ENCODE peak calls at places on chromosomes 16 and 17, in five cellular contexts. One of them, this sample, is unnamed.

GRCh38 chr17:68993112-68993511 is 37.9 kb upstream of the ABCA8 start:
- DNase-seq in uterus: no peak
- DNase-seq in AG04450: no peak
- DNase-seq in adrenal gland: peak; percentile 47
- DNase-seq in suprapubic skin: no peak
- DNase-seq in this sample: no peak

GRCh38 chr17:4365628-4366311 is 705 bp downstream of the UBE2G1 start:
- DNase-seq in uterus: peak; percentile 41
- DNase-seq in AG04450: no peak
- DNase-seq in adrenal gland: peak; percentile 58
- DNase-seq in suprapubic skin: peak; percentile 79
- DNase-seq in this sample: peak; percentile 44

GRCh38 chr17:18916816-18917496 is 35.0 kb upstream of the SLC5A10 start:
- DNase-seq in uterus: no peak
- DNase-seq in AG04450: no peak
- DNase-seq in adrenal gland: no peak
- DNase-seq in suprapubic skin: no peak
- DNase-seq in this sample: no peak

GRCh38 chr16:66408181-66409048 is 18.7 kb upstream of the BEAN1 start:
- DNase-seq in uterus: no peak
- DNase-seq in AG04450: peak; percentile 48
- DNase-seq in adrenal gland: no peak
- DNase-seq in suprapubic skin: no peak
- DNase-seq in this sample: no peak

GRCh38 chr16:58970775-58971174 is 236.7 kb upstream of the GOT2 start:
- DNase-seq in uterus: no peak
- DNase-seq in AG04450: no peak
- DNase-seq in adrenal gland: no peak
- DNase-seq in suprapubic skin: no peak
- DNase-seq in this sample: no peak

GRCh38 chr17:67525239-67526135 is 148.4 kb downstream of the PITPNC1 start:
- DNase-seq in uterus: no peak
- DNase-seq in AG04450: no peak
- DNase-seq in adrenal gland: no peak
- DNase-seq in suprapubic skin: no peak
- DNase-seq in this sample: no peak

GRCh38 chr17:70636517-70637133 is 467.3 kb downstream of the KCNJ2 start:
- DNase-seq in uterus: no peak
- DNase-seq in AG04450: peak; percentile 10
- DNase-seq in adrenal gland: peak; percentile 26
- DNase-seq in suprapubic skin: no peak
- DNase-seq in this sample: no peak

GRCh38 chr17:4771519-4772234 is at the start of gene TM4SF5:
- DNase-seq in uterus: no peak
- DNase-seq in AG04450: no peak
- DNase-seq in adrenal gland: no peak
- DNase-seq in suprapubic skin: no peak
- DNase-seq in this sample: no peak

GRCh38 chr16:58205276-58206036 is 7.5 kb upstream of the CSNK2A2 start:
- DNase-seq in uterus: no peak
- DNase-seq in AG04450: no peak
- DNase-seq in adrenal gland: no peak
- DNase-seq in suprapubic skin: no peak
- DNase-seq in this sample: no peak

GRCh38 chr17:48037036-48037881 is at the start of gene COPZ2:
- DNase-seq in uterus: peak; percentile 63
- DNase-seq in AG04450: no peak
- DNase-seq in adrenal gland: peak; percentile 78
- DNase-seq in suprapubic skin: peak; percentile 86
- DNase-seq in this sample: peak; percentile 61

GRCh38 chr17:338442-339192 is 14.0 kb downstream of the RPH3AL start:
- DNase-seq in uterus: no peak
- DNase-seq in AG04450: no peak
- DNase-seq in adrenal gland: peak; percentile 76
- DNase-seq in suprapubic skin: no peak
- DNase-seq in this sample: peak; percentile 79

GRCh38 chr16:22618842-22619241 is 108.2 kb downstream of the NPIPB5 start:
- DNase-seq in uterus: no peak
- DNase-seq in AG04450: no peak
- DNase-seq in adrenal gland: no peak
- DNase-seq in suprapubic skin: no peak
- DNase-seq in this sample: no peak

GRCh38 chr16:63983401-63983800 is 1138.5 kb downstream of the CDH11 start:
- DNase-seq in uterus: no peak
- DNase-seq in AG04450: no peak
- DNase-seq in adrenal gland: no peak
- DNase-seq in suprapubic skin: no peak
- DNase-seq in this sample: no peak

GRCh38 chr16:57802635-57803412 is 533 bp upstream of the KIFC3 start:
- DNase-seq in uterus: no peak
- DNase-seq in AG04450: no peak
- DNase-seq in adrenal gland: peak; percentile 48
- DNase-seq in suprapubic skin: no peak
- DNase-seq in this sample: no peak

GRCh38 chr16:49856741-49857330 is 924 bp upstream of the ZNF423 start:
- DNase-seq in uterus: peak; percentile 79
- DNase-seq in AG04450: peak; percentile 6
- DNase-seq in adrenal gland: peak; percentile 79
- DNase-seq in suprapubic skin: peak; percentile 87
- DNase-seq in this sample: peak; percentile 86

GRCh38 chr16:24609740-24610420 is 70.5 kb downstream of the RBBP6 start:
- DNase-seq in uterus: peak; percentile 69
- DNase-seq in AG04450: no peak
- DNase-seq in adrenal gland: peak; percentile 64
- DNase-seq in suprapubic skin: no peak
- DNase-seq in this sample: peak; percentile 67

GRCh38 chr16:11251525-11252481 is 4.2 kb downstream of the SOCS1 start:
- DNase-seq in uterus: no peak
- DNase-seq in AG04450: peak; percentile 63
- DNase-seq in adrenal gland: no peak
- DNase-seq in suprapubic skin: no peak
- DNase-seq in this sample: peak; percentile 28

GRCh38 chr17:41689497-41690299 is 1.0 kb downstream of the EIF1 start:
- DNase-seq in uterus: peak; percentile 46
- DNase-seq in AG04450: no peak
- DNase-seq in adrenal gland: peak; percentile 72
- DNase-seq in suprapubic skin: no peak
- DNase-seq in this sample: no peak

GRCh38 chr17:31527606-31528005 is 136.1 kb downstream of the RAB11FIP4 start:
- DNase-seq in uterus: no peak
- DNase-seq in AG04450: no peak
- DNase-seq in adrenal gland: no peak
- DNase-seq in suprapubic skin: no peak
- DNase-seq in this sample: no peak

GRCh38 chr16:76910931-76911330 is 280.1 kb upstream of the MON1B start:
- DNase-seq in uterus: no peak
- DNase-seq in AG04450: peak; percentile 23
- DNase-seq in adrenal gland: no peak
- DNase-seq in suprapubic skin: no peak
- DNase-seq in this sample: no peak

GRCh38 chr17:33816842-33817241 is 438.2 kb upstream of the CCL2 start:
- DNase-seq in uterus: no peak
- DNase-seq in AG04450: no peak
- DNase-seq in adrenal gland: no peak
- DNase-seq in suprapubic skin: no peak
- DNase-seq in this sample: no peak

GRCh38 chr16:2773188-2773968 is 3.7 kb downstream of the ELOB start:
- DNase-seq in uterus: no peak
- DNase-seq in AG04450: no peak
- DNase-seq in adrenal gland: no peak
- DNase-seq in suprapubic skin: no peak
- DNase-seq in this sample: no peak

GRCh38 chr16:3454631-3455147 is 11.2 kb downstream of the NAA60 start:
- DNase-seq in uterus: no peak
- DNase-seq in AG04450: no peak
- DNase-seq in adrenal gland: no peak
- DNase-seq in suprapubic skin: no peak
- DNase-seq in this sample: no peak

GRCh38 chr16:87575027-87575804 is 27.1 kb upstream of the JPH3 start:
- DNase-seq in uterus: no peak
- DNase-seq in AG04450: no peak
- DNase-seq in adrenal gland: no peak
- DNase-seq in suprapubic skin: no peak
- DNase-seq in this sample: no peak

GRCh38 chr16:12362482-12363458 is 386.2 kb downstream of the SNX29 start:
- DNase-seq in uterus: peak; percentile 33
- DNase-seq in AG04450: no peak
- DNase-seq in adrenal gland: no peak
- DNase-seq in suprapubic skin: peak; percentile 88
- DNase-seq in this sample: no peak

GRCh38 chr17:34252138-34252889 is 2.8 kb upstream of the CCL2 start:
- DNase-seq in uterus: peak; percentile 94
- DNase-seq in AG04450: peak; percentile 86
- DNase-seq in adrenal gland: peak; percentile 97
- DNase-seq in suprapubic skin: peak; percentile 95
- DNase-seq in this sample: peak; percentile 91

GRCh38 chr16:64951681-64952080 is 170.2 kb downstream of the CDH11 start:
- DNase-seq in uterus: no peak
- DNase-seq in AG04450: no peak
- DNase-seq in adrenal gland: no peak
- DNase-seq in suprapubic skin: no peak
- DNase-seq in this sample: no peak

GRCh38 chr16:30122621-30123160 is 329 bp downstream of the MAPK3 start:
- DNase-seq in uterus: no peak
- DNase-seq in AG04450: no peak
- DNase-seq in adrenal gland: no peak
- DNase-seq in suprapubic skin: no peak
- DNase-seq in this sample: no peak

GRCh38 chr17:67121317-67121887 is 77.0 kb downstream of the CACNG1 start:
- DNase-seq in uterus: no peak
- DNase-seq in AG04450: no peak
- DNase-seq in adrenal gland: no peak
- DNase-seq in suprapubic skin: no peak
- DNase-seq in this sample: no peak

GRCh38 chr17:81409190-81409935 is 14.1 kb downstream of the BAHCC1 start:
- DNase-seq in uterus: no peak
- DNase-seq in AG04450: no peak
- DNase-seq in adrenal gland: peak; percentile 68
- DNase-seq in suprapubic skin: no peak
- DNase-seq in this sample: no peak

GRCh38 chr17:60545465-60546191 is 19.6 kb upstream of the APPBP2 start:
- DNase-seq in uterus: no peak
- DNase-seq in AG04450: no peak
- DNase-seq in adrenal gland: no peak
- DNase-seq in suprapubic skin: no peak
- DNase-seq in this sample: no peak

GRCh38 chr16:88430524-88431446 is 22.3 kb upstream of the ZFPM1 start:
- DNase-seq in uterus: no peak
- DNase-seq in AG04450: no peak
- DNase-seq in adrenal gland: no peak
- DNase-seq in suprapubic skin: no peak
- DNase-seq in this sample: no peak

GRCh38 chr17:59327891-59328290 is 3.6 kb upstream of the YPEL2 start:
- DNase-seq in uterus: no peak
- DNase-seq in AG04450: no peak
- DNase-seq in adrenal gland: no peak
- DNase-seq in suprapubic skin: no peak
- DNase-seq in this sample: no peak
- H3K4me3 ChIP-seq in uterus: no peak overlapping the region
- H3K4me3 ChIP-seq in AG04450: no peak overlapping the region
- H3K4me3 ChIP-seq in adrenal gland: no peak overlapping the region
- H3K4me3 ChIP-seq in suprapubic skin: no peak overlapping the region
- H3K4me3 ChIP-seq in this sample: no peak overlapping the region

GRCh38 chr16:7431723-7432122 is 99.1 kb downstream of the RBFOX1 start:
- DNase-seq in uterus: no peak
- DNase-seq in AG04450: no peak
- DNase-seq in adrenal gland: no peak
- DNase-seq in suprapubic skin: no peak
- DNase-seq in this sample: no peak

GRCh38 chr16:7440886-7441400 is 108.3 kb downstream of the RBFOX1 start:
- DNase-seq in uterus: no peak
- DNase-seq in AG04450: no peak
- DNase-seq in adrenal gland: no peak
- DNase-seq in suprapubic skin: no peak
- DNase-seq in this sample: no peak

GRCh38 chr16:7437843-7438242 is 105.2 kb downstream of the RBFOX1 start:
- DNase-seq in uterus: no peak
- DNase-seq in AG04450: no peak
- DNase-seq in adrenal gland: no peak
- DNase-seq in suprapubic skin: no peak
- DNase-seq in this sample: no peak

GRCh38 chr16:7436306-7436705 is 103.7 kb downstream of the RBFOX1 start:
- DNase-seq in uterus: no peak
- DNase-seq in AG04450: no peak
- DNase-seq in adrenal gland: no peak
- DNase-seq in suprapubic skin: no peak
- DNase-seq in this sample: no peak

GRCh38 chr16:7437135-7437534 is 104.5 kb downstream of the RBFOX1 start:
- DNase-seq in uterus: no peak
- DNase-seq in AG04450: no peak
- DNase-seq in adrenal gland: no peak
- DNase-seq in suprapubic skin: no peak
- DNase-seq in this sample: no peak
- H3K4me3 ChIP-seq in uterus: no peak overlapping the region
- H3K4me3 ChIP-seq in AG04450: no peak overlapping the region
- H3K4me3 ChIP-seq in adrenal gland: no peak overlapping the region
- H3K4me3 ChIP-seq in suprapubic skin: no peak overlapping the region
- H3K4me3 ChIP-seq in this sample: no peak overlapping the region

GRCh38 chr16:75107505-75107904 is 9.1 kb downstream of the LDHD start:
- DNase-seq in uterus: no peak
- DNase-seq in AG04450: no peak
- DNase-seq in adrenal gland: no peak
- DNase-seq in suprapubic skin: peak; percentile 76
- DNase-seq in this sample: no peak
- H3K4me3 ChIP-seq in uterus: no peak overlapping the region
- H3K4me3 ChIP-seq in AG04450: no peak overlapping the region
- H3K4me3 ChIP-seq in adrenal gland: no peak overlapping the region
- H3K4me3 ChIP-seq in suprapubic skin: no peak overlapping the region
- H3K4me3 ChIP-seq in this sample: no peak overlapping the region

DNA sequence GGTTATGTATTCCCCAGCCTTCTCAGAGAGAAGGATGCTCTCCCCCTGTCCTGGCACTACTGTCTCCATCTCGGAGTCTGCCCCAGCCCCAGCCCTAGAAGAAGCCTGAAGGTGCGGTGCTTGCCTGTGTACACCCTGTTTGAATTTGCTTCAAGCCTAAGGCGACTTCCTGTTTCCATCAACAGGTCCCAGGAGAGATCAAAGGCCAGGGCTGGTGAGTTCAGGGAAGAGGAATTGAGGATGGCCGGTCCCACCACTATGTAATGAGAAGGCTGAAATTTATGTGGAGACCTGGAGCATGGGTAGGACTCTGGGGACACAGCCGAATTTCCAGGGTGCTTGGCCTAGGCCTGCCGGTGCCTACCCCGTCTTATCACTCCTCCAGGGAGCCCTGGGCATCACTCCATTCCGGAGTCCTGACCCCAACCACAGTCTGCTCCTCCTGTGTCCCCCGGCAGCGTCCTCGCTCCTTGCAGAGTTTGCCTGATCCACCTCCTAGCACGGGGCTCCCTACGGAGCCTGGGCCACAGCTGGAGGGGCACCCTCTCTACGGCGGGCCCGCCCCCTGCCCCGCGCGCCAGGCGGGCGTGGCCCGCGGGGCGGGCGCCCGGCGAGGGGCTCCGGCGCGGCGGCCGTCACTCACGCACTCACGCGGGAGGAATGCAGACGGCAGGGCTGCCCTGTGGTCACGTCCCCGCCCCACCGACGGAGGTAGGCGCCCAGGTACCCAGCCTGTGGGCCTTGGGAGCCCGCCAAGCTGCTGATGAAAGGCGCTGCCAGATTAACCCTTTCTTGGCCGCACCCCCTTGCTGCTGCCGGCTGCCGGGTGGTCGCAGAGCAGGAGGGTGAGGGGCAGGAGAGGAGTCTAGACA is 53.8 kb upstream of the TAC4 start:
- DNase-seq in uterus: no peak
- DNase-seq in AG04450: no peak
- DNase-seq in adrenal gland: no peak
- DNase-seq in suprapubic skin: no peak
- DNase-seq in this sample: no peak
- H3K4me3 ChIP-seq in uterus: no peak overlapping the region
- H3K4me3 ChIP-seq in AG04450: no peak overlapping the region
- H3K4me3 ChIP-seq in adrenal gland: no peak overlapping the region
- H3K4me3 ChIP-seq in suprapubic skin: peak overlapping the region; percentile 18
- H3K4me3 ChIP-seq in this sample: no peak overlapping the region

This sample was measured in ovary.